ENCODE peak calls at places on chromosomes 2 and 18, in seven cellular contexts. Z is hepatocyte; N is lower lobe of right lung; O is endothelial cell of umbilical vein; P is HFF-Myc; K is CD8-positive, alpha-beta T cell; I is body of pancreas. S is an unnamed sample.

GRCh38 chr2:27621524-27621923 is 7.3 kb downstream of the CCDC121 start:
- DNase-seq in P (no peak), Z (no peak), K (no peak), N (no peak), O (no peak), I (no peak), S (no peak)

GRCh38 chr2:185640588-185640987 is 98.0 kb upstream of the FSIP2 start:
- DNase-seq in Z (no peak), I (no peak), P (no peak), K (no peak), N (no peak), O (no peak), S (no peak)

GRCh38 chr2:2647156-2647555 is 316.1 kb upstream of the MYT1L start:
- DNase-seq in I (no peak), O (no peak), P (no peak), N (no peak), K (no peak), Z (no peak), S (no peak)

GRCh38 chr2:238100049-238100820 is at the start of gene ESPNL:
- DNase-seq in N (no peak), P (no peak), Z (no peak), K (no peak), O (no peak), I (peak; percentile 11), S (no peak)

GRCh38 chr2:49255325-49256023 is 101.2 kb upstream of the FSHR start:
- DNase-seq in Z (peak; percentile 10), I (no peak), N (no peak), K (no peak), O (peak; percentile 6), P (no peak), S (no peak)

GRCh38 chr2:229815858-229816257 is 101.5 kb upstream of the DNER start:
- DNase-seq in K (no peak), O (peak; percentile 38), I (no peak), P (no peak), Z (peak; percentile 6), N (no peak), S (no peak)

GRCh38 chr18:63002305-63002704 is 287.0 kb downstream of the PHLPP1 start:
- DNase-seq in Z (no peak), N (no peak), O (no peak), K (no peak), P (no peak), I (no peak), S (no peak)

GRCh38 chr2:65436169-65436824 is 3.9 kb upstream of the SPRED2 start:
- DNase-seq in N (peak; percentile 93), O (peak; percentile 59), K (peak; percentile 40), I (peak; percentile 90), Z (peak; percentile 95), P (peak; percentile 64), S (peak; percentile 51)

GRCh38 chr2:38685116-38685735 is 19.3 kb downstream of the GALM start:
- DNase-seq in I (peak; percentile 29), N (no peak), Z (no peak), K (no peak), P (no peak), O (no peak), S (no peak)

GRCh38 chr2:45014016-45014702 is 4.9 kb upstream of the SIX2 start:
- DNase-seq in P (no peak), I (peak; percentile 53), N (no peak), K (no peak), O (peak; percentile 47), Z (peak; percentile 71), S (no peak)

GRCh38 chr18:36856815-36857214 is 27.9 kb downstream of the KIAA1328 start:
- DNase-seq in I (no peak), O (peak; percentile 69), P (no peak), Z (no peak), K (no peak), N (no peak), S (no peak)

GRCh38 chr18:49899647-49900330 is 86.5 kb upstream of the ACAA2 start:
- DNase-seq in I (peak; percentile 68), N (no peak), Z (no peak), K (no peak), O (no peak), P (no peak), S (no peak)

GRCh38 chr18:49207373-49207772 is 253.1 kb downstream of the DYM start:
- DNase-seq in Z (no peak), N (no peak), K (no peak), P (no peak), O (peak; percentile 36), I (no peak), S (peak; percentile 28)

GRCh38 chr2:138219961-138220360 is 255.7 kb downstream of the HNMT start:
- DNase-seq in P (no peak), N (no peak), O (no peak), I (no peak), Z (no peak), K (no peak), S (no peak)

DNA sequence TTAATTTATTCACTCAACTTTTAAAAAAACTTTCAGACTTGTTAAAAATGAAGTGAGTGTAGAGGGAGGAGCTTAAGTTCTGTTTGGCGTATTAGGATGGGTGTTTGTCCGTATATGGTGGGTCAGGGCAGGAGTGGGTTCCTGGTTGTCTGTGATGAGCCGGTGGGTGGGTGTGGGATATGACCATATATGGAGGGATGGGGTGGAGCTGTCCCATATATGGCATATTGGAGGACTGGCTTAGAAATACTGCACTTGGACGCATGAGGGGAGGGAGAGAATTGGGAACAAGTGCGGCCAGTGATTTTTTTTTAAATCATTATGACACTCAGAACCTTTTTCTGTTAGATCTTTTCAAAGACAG is 1.5 kb downstream of the KDM3A start:
- DNase-seq in O (peak; percentile 94), I (peak; percentile 73), K (peak; percentile 69), P (peak; percentile 76), N (peak; percentile 80), Z (peak; percentile 89), S (peak; percentile 81)
- TF ChIP-seq CTCF in O (no peak), I (peak; percentile 29), K (no peak), P (no peak), N (no peak), Z (no peak), S (no peak)

GRCh38 chr2:201735486-201735885 is 37.0 kb upstream of the MPP4 start:
- DNase-seq in I (no peak), O (peak; percentile 88), N (no peak), Z (no peak), K (no peak), P (no peak), S (no peak)
- H3K4me3 ChIP-seq in I (no peak overlapping the region), O (no peak overlapping the region), N (no peak overlapping the region), Z (no peak overlapping the region), K (no peak overlapping the region), P (no peak overlapping the region), S (no peak overlapping the region)

GRCh38 chr2:169928463-169928864 is 101.2 kb downstream of the UBR3 start:
- DNase-seq in I (no peak), P (peak; percentile 16), O (peak; percentile 58), K (no peak), N (no peak), Z (peak; percentile 66), S (peak; percentile 17)

DNA sequence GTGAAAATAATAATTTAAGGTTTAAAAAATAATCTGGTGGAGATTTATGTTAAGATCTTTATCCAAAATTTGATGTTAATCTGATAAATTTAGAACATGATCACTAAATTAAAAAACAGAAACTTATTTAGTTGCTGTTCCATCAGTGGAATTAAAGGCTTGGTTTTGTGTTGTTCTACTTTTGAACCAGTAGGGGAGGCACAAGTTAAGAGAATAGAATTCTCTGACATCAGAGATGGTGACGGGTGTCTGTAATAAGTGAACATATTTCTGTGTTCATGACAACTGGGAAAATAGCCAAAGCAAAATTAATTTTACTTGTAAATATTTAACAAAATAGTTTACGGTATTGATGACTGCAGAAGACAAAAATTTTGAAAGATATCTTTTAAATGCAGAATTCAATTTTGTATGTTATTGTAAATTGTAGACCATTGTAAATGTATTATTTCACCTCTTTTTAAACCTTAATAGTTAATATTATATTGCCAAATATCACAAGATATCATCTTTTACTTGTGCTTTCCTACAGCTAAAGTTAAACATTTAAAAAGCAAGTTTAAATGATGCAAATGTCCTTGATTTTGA is 106.0 kb downstream of the UBR3 start:
- DNase-seq in I (no peak), P (no peak), Z (peak; percentile 38), N (no peak), K (no peak), O (peak; percentile 54), S (peak; percentile 9)
- TF ChIP-seq CTCF in I (peak; percentile 51), P (peak; percentile 62), Z (peak; percentile 61), N (peak; percentile 38), K (no peak), O (peak; percentile 57), S (peak; percentile 73)

GRCh38 chr18:12305211-12305610 is 2.8 kb upstream of the TUBB6 start:
- DNase-seq in I (no peak), Z (no peak), K (no peak), O (no peak), P (no peak), N (no peak), S (no peak)

GRCh38 chr18:12305930-12306629 is 2.0 kb upstream of the TUBB6 start:
- DNase-seq in I (no peak), O (no peak), P (no peak), N (no peak), K (no peak), Z (no peak), S (no peak)

GRCh38 chr18:12307871-12308385 is at the start of gene TUBB6:
- DNase-seq in P (no peak), I (peak; percentile 62), O (peak; percentile 85), K (no peak), N (peak; percentile 79), Z (peak; percentile 83), S (no peak)

GRCh38 chr18:12307251-12307736 is 747 bp upstream of the TUBB6 start:
- DNase-seq in K (no peak), Z (peak; percentile 65), I (no peak), N (no peak), O (peak; percentile 74), P (no peak), S (no peak)

DNA sequence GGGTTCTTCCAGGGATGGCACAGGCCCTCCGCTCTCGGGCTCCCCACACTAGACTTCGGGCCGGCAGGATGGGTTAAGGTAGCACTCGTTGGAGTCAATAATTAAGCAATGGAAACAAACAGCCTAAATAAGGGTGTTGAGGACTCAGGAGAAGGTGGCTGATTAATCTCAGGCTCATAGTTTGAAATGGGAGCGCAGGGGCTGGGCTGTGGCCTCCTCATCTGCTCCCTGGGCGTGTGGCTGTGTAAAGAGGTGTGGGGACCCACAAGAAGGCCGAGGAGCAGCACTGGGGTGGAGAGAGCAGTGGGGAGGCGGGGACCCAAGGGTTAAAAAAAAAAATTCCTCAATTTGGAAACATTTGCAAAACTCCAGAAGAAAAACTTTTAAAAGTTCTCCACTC is 1.3 kb upstream of the TUBB6 start:
- DNase-seq in P (no peak), I (no peak), O (no peak), N (no peak), K (no peak), Z (no peak), S (no peak)
- H3K4me3 ChIP-seq in P (peak overlapping the region; percentile 86), I (no peak overlapping the region), O (peak overlapping the region; percentile 86), N (peak overlapping the region; percentile 71), K (no peak overlapping the region), Z (no peak overlapping the region), S (peak overlapping the region; percentile 59)